ENCODE peak calls at places on chromosomes 4 and X, in seven cellular contexts. P is AG20443, Y is Right ventricle myocardium superior, T is HEK293T, R is SK-MEL-5, W is T-helper 1 cell, X is right lobe of liver. L is an unnamed sample.

GRCh38 chr4:98932539-98932938 is 3.6 kb upstream of the EIF4E start:
- DNase-seq in P (no peak), Y (no peak), T (no peak), R (no peak), W (no peak), X (no peak), L (no peak)

GRCh38 chr4:185566972-185567749 is 31.9 kb upstream of the PDLIM3 start:
- DNase-seq in P (peak), Y (no peak), T (no peak), R (peak), W (no peak), X (no peak), L (peak)

GRCh38 chr4:25654971-25655963 is at the start of gene SLC34A2:
- DNase-seq in P (no peak), Y (no peak), T (no peak), R (no peak), W (no peak), X (peak), L (no peak)

GRCh38 chr4:125849869-125850268 is 535.1 kb downstream of the FAT4 start:
- DNase-seq in P (peak), Y (no peak), T (no peak), R (no peak), W (no peak), X (no peak), L (peak)

GRCh38 chr4:8832130-8832930 is 39.3 kb downstream of the HMX1 start:
- DNase-seq in P (no peak), Y (no peak), T (no peak), R (no peak), W (no peak), X (peak), L (peak)

GRCh38 chr4:108834167-108834566 is 71.3 kb upstream of the ETNPPL start:
- DNase-seq in P (peak), Y (no peak), T (no peak), R (no peak), W (no peak), X (no peak), L (peak)

GRCh38 chr4:139873111-139873866 is 207.7 kb downstream of the MGST2 start:
- DNase-seq in P (peak), Y (no peak), T (no peak), R (no peak), W (no peak), X (no peak), L (no peak)

GRCh38 chrX:71103110-71103983 is 3.2 kb downstream of the CXorf65 start:
- DNase-seq in P (no peak), Y (no peak), T (no peak), R (peak), W (peak), X (peak), L (no peak)

GRCh38 chr4:11497972-11498371 is 69.3 kb upstream of the HS3ST1 start:
- DNase-seq in P (no peak), Y (no peak), T (no peak), R (no peak), W (no peak), X (no peak), L (no peak)

L was measured in A673.